ENCODE peak calls at places on chromosome 12, in seven cellular contexts. R, G, U, C, B, L and O are unnamed samples.

GRCh38 chr12:124583854-124584253 is 16.4 kb upstream of the NCOR2 start:
- DNase-seq in U (peak; percentile 44), C (no peak), L (peak; percentile 60), R (no peak), B (no peak), G (no peak), O (no peak)

GRCh38 chr12:106084048-106084671 is 54.6 kb downstream of the NUAK1 start:
- DNase-seq in B (no peak), R (no peak), U (peak; percentile 99), C (peak; percentile 81), L (peak; percentile 94), G (no peak), O (peak; percentile 56)

GRCh38 chr12:3777206-3777809 is 24.4 kb upstream of the CRACR2A start:
- DNase-seq in L (no peak), G (peak; percentile 42), C (peak; percentile 69), R (no peak), U (peak; percentile 46), B (no peak), O (no peak)

GRCh38 chr12:29759950-29760349 is 23.8 kb downstream of the TMTC1 start:
- DNase-seq in R (no peak), G (no peak), B (no peak), U (no peak), L (no peak), C (no peak), O (no peak)

GRCh38 chr12:92739099-92739498 is 36.3 kb downstream of the PLEKHG7 start:
- DNase-seq in C (peak; percentile 26), U (peak; percentile 51), G (no peak), R (no peak), B (no peak), L (peak; percentile 67), O (peak; percentile 39)

GRCh38 chr12:111842556-111843396 is 748 bp downstream of the MAPKAPK5 start:
- DNase-seq in B (no peak), G (no peak), R (no peak), U (peak; percentile 44), L (peak; percentile 67), C (peak; percentile 63), O (peak; percentile 35)

GRCh38 chr12:6765634-6766581 is at the start of gene PTMS:
- DNase-seq in R (peak; percentile 87), U (peak; percentile 98), L (peak; percentile 98), B (peak; percentile 97), G (no peak), C (peak; percentile 83), O (peak; percentile 94)

GRCh38 chr12:92562063-92562734 is 140.6 kb upstream of the PLEKHG7 start:
- DNase-seq in L (no peak), U (no peak), B (no peak), C (no peak), R (no peak), G (no peak), O (no peak)

GRCh38 chr12:106243620-106244019 is 4.2 kb downstream of the CKAP4 start:
- DNase-seq in R (peak; percentile 34), L (no peak), G (no peak), B (no peak), U (no peak), C (no peak), O (no peak)

GRCh38 chr12:68613209-68613904 is 2.7 kb downstream of the RAP1B start:
- DNase-seq in B (no peak), R (no peak), G (peak; percentile 56), U (no peak), L (no peak), C (no peak), O (no peak)

GRCh38 chr12:65999564-66000280 is 130.8 kb downstream of the LLPH start:
- DNase-seq in L (no peak), C (peak; percentile 40), B (no peak), U (no peak), R (no peak), G (no peak), O (no peak)

DNA sequence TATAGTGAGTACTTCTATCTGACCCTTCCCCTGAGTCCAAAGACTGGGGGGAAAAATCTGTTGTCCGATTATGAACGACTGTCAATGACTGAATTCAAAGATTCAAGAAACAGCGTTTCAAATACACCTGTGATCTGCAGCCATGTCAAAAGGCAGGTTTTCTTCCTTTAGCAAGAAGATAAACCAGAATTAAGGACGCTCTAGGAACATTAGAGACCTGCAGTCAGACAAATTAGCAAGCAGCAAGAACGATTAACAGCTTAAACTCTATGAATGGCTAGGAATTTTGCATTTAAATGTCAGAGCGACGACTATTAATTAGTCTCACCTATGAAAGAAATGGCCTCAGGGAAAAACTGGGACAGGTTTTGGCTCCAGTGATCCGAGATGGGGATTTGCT is 2.0 kb downstream of the DUSP6 start:
- DNase-seq in G (no peak), C (no peak), B (no peak), R (no peak), L (no peak), U (peak; percentile 31), O (no peak)
- H3K4me3 ChIP-seq in G (peak overlapping the region; percentile 83), C (peak overlapping the region; percentile 89), B (peak overlapping the region; percentile 90), R (peak overlapping the region; percentile 94), L (peak overlapping the region; percentile 98), U (peak overlapping the region; percentile 83), O (peak overlapping the region; percentile 78)

GRCh38 chr12:110548678-110549077 is 34.4 kb downstream of the PPTC7 start:
- DNase-seq in U (no peak), R (no peak), C (peak; percentile 68), B (no peak), L (no peak), G (no peak), O (no peak)
- H3K36me3 ChIP-seq in U (no peaks in the 10 kb centered on the region), R (peaks cover 13% of the 10 kb centered on the region), C (no peaks in the 10 kb centered on the region), B (no peaks in the 10 kb centered on the region), L (peaks cover 20% of the 10 kb centered on the region), G (peaks cover 7% of the 10 kb centered on the region), O (peaks cover 24% of the 10 kb centered on the region)

GRCh38 chr12:61504396-61505115 is 755.6 kb upstream of the USP15 start:
- DNase-seq in B (no peak), G (no peak), U (peak; percentile 48), C (no peak), R (no peak), L (peak; percentile 63), O (no peak)
- H3K4me3 ChIP-seq in B (no peak overlapping the region), G (no peak overlapping the region), U (no peak overlapping the region), C (no peak overlapping the region), R (no peak overlapping the region), L (no peak overlapping the region), O (no peak overlapping the region)

GRCh38 chr12:109105176-109105575 is 7.8 kb downstream of the UNG start:
- DNase-seq in B (no peak), L (no peak), R (no peak), U (no peak), C (no peak), G (no peak), O (no peak)
- H3K36me3 ChIP-seq in B (peaks cover 47% of the 10 kb centered on the region), L (peaks cover 81% of the 10 kb centered on the region), R (peaks cover 71% of the 10 kb centered on the region), U (peaks cover 22% of the 10 kb centered on the region), C (peaks cover 30% of the 10 kb centered on the region), G (peaks cover 41% of the 10 kb centered on the region), O (peaks cover 70% of the 10 kb centered on the region)